ENCODE peak calls at places on chromosomes 5 and 9, in five cellular contexts. F is right atrium auricular region, A is sigmoid colon, Y is A673, C is A549. I is an unnamed sample. For H3K4me1, the result is how much of the 10 kb centered on the place peaks cover.

GRCh38 chr9:6549106-6549505 is 96.4 kb downstream of the GLDC start:
- DNase-seq in F (no peak), A (no peak), Y (no peak), C (no peak), I (peak)

GRCh38 chr5:102835715-102836114 is 80.6 kb downstream of the PAM start:
- DNase-seq in F (no peak), A (no peak), Y (no peak), C (no peak), I (no peak)

GRCh38 chr9:122374885-122375420 is 4.1 kb downstream of the PTGS1 start:
- DNase-seq in F (peak), A (peak), Y (no peak), C (no peak), I (peak)

GRCh38 chr9:133509179-133510083 is 15.3 kb downstream of the MYMK start:
- DNase-seq in F (no peak), A (no peak), Y (no peak), C (no peak), I (peak)

GRCh38 chr5:41508186-41508585 is 2.2 kb downstream of the PLCXD3 start:
- DNase-seq in F (no peak), A (no peak), Y (no peak), C (no peak), I (no peak)

GRCh38 chr5:123916331-123917121 is 404.5 kb downstream of the CSNK1G3 start:
- DNase-seq in F (no peak), A (no peak), Y (peak), C (no peak), I (peak)

GRCh38 chr9:137611623-137612609 is 6.4 kb downstream of the ARRDC1 start:
- DNase-seq in F (peak), A (no peak), Y (no peak), C (peak), I (peak)

GRCh38 chr5:127210082-127210481 is 80.5 kb upstream of the MEGF10 start:
- DNase-seq in F (no peak), A (no peak), Y (no peak), C (no peak), I (no peak)

GRCh38 chr5:135066781-135067430 is 32.9 kb upstream of the PITX1 start:
- DNase-seq in F (no peak), A (peak), Y (no peak), C (no peak), I (no peak)

GRCh38 chr5:16754621-16755020 is 137.8 kb upstream of the RETREG1 start:
- DNase-seq in F (no peak), A (no peak), Y (peak), C (no peak), I (peak)

GRCh38 chr5:140151068-140151718 is 23.8 kb upstream of the CYSTM1 start:
- DNase-seq in F (no peak), A (no peak), Y (no peak), C (no peak), I (no peak)

GRCh38 chr5:20276061-20276958 is 288.3 kb upstream of the CDH18 start:
- DNase-seq in F (no peak), A (no peak), Y (no peak), C (peak), I (no peak)

GRCh38 chr5:160188151-160188967 is 40.9 kb upstream of the FABP6 start:
- DNase-seq in F (peak), A (peak), Y (peak), C (peak), I (peak)

GRCh38 chr5:143657814-143658395 is 154.1 kb upstream of the HMHB1 start:
- DNase-seq in F (no peak), A (no peak), Y (peak), C (no peak), I (peak)

GRCh38 chr5:180343110-180343845 is 9.9 kb downstream of the GFPT2 start:
- DNase-seq in F (no peak), A (peak), Y (peak), C (no peak), I (no peak)

GRCh38 chr5:164555809-164556208 is 1050.4 kb downstream of the MAT2B start:
- DNase-seq in F (no peak), A (no peak), Y (no peak), C (no peak), I (no peak)

GRCh38 chr5:141855265-141856029 is 22.8 kb downstream of the PCDH1 start:
- DNase-seq in F (no peak), A (no peak), Y (no peak), C (no peak), I (peak)

GRCh38 chr9:21432640-21433425 is 7.4 kb upstream of the IFNA1 start:
- DNase-seq in F (no peak), A (no peak), Y (no peak), C (no peak), I (no peak)

GRCh38 chr5:1505506-1506241 is 18.1 kb downstream of the LPCAT1 start:
- DNase-seq in F (no peak), A (no peak), Y (no peak), C (no peak), I (no peak)

GRCh38 chr5:135342227-135342859 is 56.7 kb downstream of the MACROH2A1 start:
- DNase-seq in F (no peak), A (peak), Y (no peak), C (no peak), I (no peak)

GRCh38 chr5:41193462-41194166 is 19.7 kb downstream of the C6 start:
- DNase-seq in F (peak), A (peak), Y (peak), C (no peak), I (no peak)

GRCh38 chr5:172858990-172859811 is 25.1 kb downstream of the ERGIC1 start:
- DNase-seq in F (peak), A (peak), Y (no peak), C (peak), I (no peak)

GRCh38 chr9:111890254-111890791 is 6.3 kb upstream of the UGCG start:
- DNase-seq in F (no peak), A (no peak), Y (no peak), C (no peak), I (no peak)

GRCh38 chr9:37328561-37329227 is 93.8 kb upstream of the GRHPR start:
- DNase-seq in F (no peak), A (no peak), Y (no peak), C (no peak), I (no peak)
- H3K4me1 ChIP-seq in F (under half), A (under half), Y (half or more), C (under half), I (under half)

GRCh38 chr5:72294473-72294872 is 25.6 kb downstream of the MRPS27 start:
- DNase-seq in F (no peak), A (no peak), Y (no peak), C (no peak), I (no peak)
- H3K27ac ChIP-seq in F (no peak), A (no peak), Y (no peak), C (no peak), I (no peak)

GRCh38 chr9:93464395-93464794 is 11.0 kb upstream of the FAM120AOS start:
- DNase-seq in F (no peak), A (no peak), Y (no peak), C (no peak), I (no peak)
- H3K4me1 ChIP-seq in F (half or more), A (under half), Y (half or more), C (half or more), I (under half)

GRCh38 chr5:3684118-3684517 is 88.5 kb downstream of the IRX1 start:
- DNase-seq in F (no peak), A (no peak), Y (no peak), C (no peak), I (no peak)
- H3K27ac ChIP-seq in F (no peak), A (no peak), Y (no peak), C (no peak), I (no peak)

GRCh38 chr9:33293782-33294181 is 3.5 kb downstream of the NFX1 start:
- DNase-seq in F (no peak), A (no peak), Y (no peak), C (no peak), I (no peak)
- H3K4me1 ChIP-seq in F (half or more), A (under half), Y (under half), C (half or more), I (under half)

DNA sequence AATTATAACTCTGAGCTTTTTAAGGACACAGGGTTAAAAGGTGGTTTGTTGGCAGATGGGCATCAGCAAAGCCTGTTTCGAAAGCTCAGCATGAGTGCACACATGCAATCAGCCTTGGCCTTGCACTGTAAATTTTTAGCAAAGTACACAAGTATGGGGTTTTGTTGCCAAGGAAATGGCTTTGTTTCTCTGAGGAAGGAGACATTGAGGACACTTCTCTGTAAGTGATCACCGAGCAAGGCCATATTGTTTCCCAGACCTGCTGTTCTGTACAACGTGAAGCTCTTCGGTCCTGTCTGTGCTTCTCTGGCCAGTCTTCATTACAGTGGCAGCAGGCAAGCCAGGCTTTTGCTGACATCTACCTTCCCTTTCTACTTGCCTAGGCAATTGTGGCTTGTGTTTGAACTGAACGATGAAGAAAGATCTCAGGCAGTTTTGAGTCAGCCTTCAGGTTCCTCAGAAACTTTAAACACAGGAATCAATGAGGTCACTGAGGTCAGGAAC is 27.9 kb upstream of the GLRX start:
- DNase-seq in F (peak), A (no peak), Y (no peak), C (no peak), I (no peak)
- H3K27ac ChIP-seq in F (peak), A (no peak), Y (no peak), C (peak), I (no peak)

I was measured in SJCRH30.